ENCODE peak calls at places on chromosomes 11 and 22, in four cellular contexts. F, M, C and H are unnamed samples.

GRCh38 chr11:115425816-115426215 is 78.4 kb downstream of the CADM1 start:
- DNase-seq in F (no peak), M (no peak), C (no peak), H (no peak)

GRCh38 chr22:36292823-36293530 is 40.0 kb downstream of the APOL1 start:
- DNase-seq in F (no peak), M (no peak), C (no peak), H (no peak)

GRCh38 chr22:40385041-40385782 is 14.8 kb downstream of the SGSM3 start:
- DNase-seq in F (peak), M (no peak), C (no peak), H (no peak)

GRCh38 chr22:43099095-43099494 is 9.9 kb upstream of the TTLL1 start:
- DNase-seq in F (no peak), M (no peak), C (no peak), H (no peak)

GRCh38 chr22:46290121-46290842 is 6.4 kb upstream of the GTSE1 start:
- DNase-seq in F (no peak), M (no peak), C (no peak), H (no peak)

GRCh38 chr11:74546752-74547151 is 45.6 kb upstream of the POLD3 start:
- DNase-seq in F (no peak), M (no peak), C (no peak), H (no peak)

GRCh38 chr22:50705219-50705691 is 32.6 kb downstream of the SHANK3 start:
- DNase-seq in F (no peak), M (peak), C (peak), H (no peak)

GRCh38 chr11:35147273-35147672 is 8.3 kb downstream of the CD44 start:
- DNase-seq in F (no peak), M (no peak), C (no peak), H (no peak)

GRCh38 chr22:23102002-23102655 is 31.8 kb downstream of the GNAZ start:
- DNase-seq in F (no peak), M (no peak), C (no peak), H (no peak)

GRCh38 chr11:69878144-69878883 is 59.1 kb upstream of the FGF3 start:
- DNase-seq in F (no peak), M (no peak), C (no peak), H (no peak)

GRCh38 chr11:118049771-118050170 is 27.1 kb upstream of the TMPRSS4 start:
- DNase-seq in F (no peak), M (no peak), C (no peak), H (no peak)

GRCh38 chr11:27075192-27075591 is 34.6 kb downstream of the BBOX1 start:
- DNase-seq in F (no peak), M (no peak), C (no peak), H (no peak)

GRCh38 chr11:44138286-44138685 is 42.8 kb downstream of the EXT2 start:
- DNase-seq in F (no peak), M (no peak), C (no peak), H (no peak)

GRCh38 chr11:5380740-5381342 is 2.8 kb upstream of the OR51M1 start:
- DNase-seq in F (peak), M (peak), C (peak), H (no peak)

GRCh38 chr11:34644669-34645406 is 23.9 kb downstream of the EHF start:
- DNase-seq in F (no peak), M (no peak), C (no peak), H (no peak)

GRCh38 chr11:10938231-10938630 is 80.4 kb upstream of the ZBED5 start:
- DNase-seq in F (no peak), M (no peak), C (no peak), H (no peak)

GRCh38 chr22:33524511-33525270 is 395.6 kb downstream of the LARGE1 start:
- DNase-seq in F (no peak), M (no peak), C (no peak), H (no peak)

GRCh38 chr11:107102692-107103463 is 84.6 kb upstream of the GUCY1A2 start:
- DNase-seq in F (no peak), M (peak), C (no peak), H (no peak)

GRCh38 chr11:27209562-27210005 is 153.4 kb downstream of the CCDC34 start:
- DNase-seq in F (no peak), M (no peak), C (no peak), H (peak)

GRCh38 chr22:42825796-42826195 is 31.3 kb downstream of the ARFGAP3 start:
- DNase-seq in F (no peak), M (no peak), C (no peak), H (no peak)

GRCh38 chr11:112794321-112794720 is 166.9 kb upstream of the NCAM1 start:
- DNase-seq in F (no peak), M (no peak), C (no peak), H (no peak)